ENCODE peak calls at places on chromosomes 6 and 20, in five cellular contexts. J, K, D, H and W are unnamed samples.

GRCh38 chr20:57985278-57985677 is 243.2 kb downstream of the ANKRD60 start:
- DNase-seq in H (no peak), D (no peak), J (no peak), K (no peak), W (no peak)

GRCh38 chr6:41200296-41200900 is 551 bp downstream of the TREML2 start:
- DNase-seq in K (peak; percentile 15), D (peak; percentile 38), J (peak; percentile 52), H (no peak), W (no peak)

GRCh38 chr6:50721978-50722377 is 8.7 kb downstream of the TFAP2D start:
- DNase-seq in K (no peak), D (no peak), J (no peak), H (no peak), W (no peak)

GRCh38 chr20:4787069-4787468 is 65.4 kb downstream of the PRND start:
- DNase-seq in D (no peak), K (peak; percentile 84), H (no peak), J (no peak), W (no peak)

GRCh38 chr6:147759088-147759487 is 250.6 kb downstream of the SAMD5 start:
- DNase-seq in J (peak; percentile 8), K (no peak), H (no peak), D (no peak), W (peak; percentile 28)

GRCh38 chr6:83466328-83466727 is 35.5 kb upstream of the ME1 start:
- DNase-seq in H (no peak), J (no peak), K (no peak), D (no peak), W (no peak)

GRCh38 chr6:43070028-43070632 is 6.0 kb upstream of the PTK7 start:
- DNase-seq in J (peak; percentile 86), D (no peak), K (peak; percentile 84), H (no peak), W (peak; percentile 44)

GRCh38 chr6:109834131-109834530 is 143.0 kb downstream of the FIG4 start:
- DNase-seq in K (peak; percentile 22), D (no peak), H (no peak), J (no peak), W (no peak)

GRCh38 chr6:169230322-169230665 is 23.4 kb downstream of the THBS2 start:
- DNase-seq in H (no peak), J (no peak), D (no peak), K (no peak), W (no peak)

GRCh38 chr6:168459572-168459971 is 18.6 kb downstream of the SMOC2 start:
- DNase-seq in J (no peak), K (no peak), D (no peak), H (no peak), W (no peak)

GRCh38 chr20:36340593-36340990 is 34.5 kb downstream of the DLGAP4 start:
- DNase-seq in J (no peak), D (no peak), K (no peak), H (no peak), W (no peak)

GRCh38 chr6:161189891-161190290 is 84.0 kb downstream of the AGPAT4 start:
- DNase-seq in H (no peak), J (no peak), K (no peak), D (no peak), W (no peak)

GRCh38 chr20:59560588-59561227 is 43.6 kb upstream of the PHACTR3 start:
- DNase-seq in D (no peak), H (no peak), K (peak; percentile 1), J (peak; percentile 8), W (no peak)
- TF ChIP-seq CTCF in D (no peak), H (peak; percentile 51), K (peak; percentile 38), J (peak; percentile 45), W (peak; percentile 59)

GRCh38 chr6:113432729-113433505 is 424.2 kb upstream of the MARCKS start:
- DNase-seq in K (no peak), D (no peak), J (no peak), H (no peak), W (no peak)
- H3K4me3 ChIP-seq in K (no peak overlapping the region), D (no peak overlapping the region), J (no peak overlapping the region), H (no peak overlapping the region), W (no peak overlapping the region)

GRCh38 chr6:135970750-135971149 is 119.2 kb downstream of the PDE7B start:
- DNase-seq in D (no peak), J (no peak), H (no peak), K (no peak), W (no peak)
- TF ChIP-seq CTCF in D (no peak), J (no peak), H (no peak), K (no peak), W (no peak)

DNA sequence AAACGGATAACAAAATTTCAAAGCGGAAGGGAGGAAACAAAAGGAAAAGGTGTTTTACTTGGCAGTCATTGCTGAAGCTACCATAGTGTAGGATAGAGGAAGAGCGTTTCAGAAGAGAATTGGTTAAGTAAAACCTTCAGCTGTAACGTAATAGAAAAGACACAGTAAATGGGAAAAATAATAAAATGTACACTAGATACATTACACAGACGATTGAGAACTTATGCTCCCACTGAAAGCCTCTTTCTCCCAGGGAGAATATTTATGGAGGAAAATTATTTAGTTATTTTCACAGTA is 90.8 kb upstream of the PRDM1 start:
- DNase-seq in D (no peak), H (no peak), K (no peak), J (no peak), W (no peak)
- H3K4me3 ChIP-seq in D (peak overlapping the region; percentile 56), H (peak overlapping the region; percentile 64), K (peak overlapping the region; percentile 77), J (no peak overlapping the region), W (peak overlapping the region; percentile 66)